ENCODE peak calls at places on chromosomes 13 and 19, in ten cellular contexts. One of them, this sample, is unnamed.

GRCh38 chr19:1668339-1669123 is 16.1 kb upstream of the TCF3 start:
- DNase-seq in COR-L47: no peak
- DNase-seq in activated CD4-positive, alpha-beta T cell treated with anti-CD3 and anti-CD28 coated beads for 36 hours: peak
- DNase-seq in upper lobe of right lung: no peak
- DNase-seq in activated gamma-delta T cell treated with Interleukin-2 at 50 U/mL for 16 hours: no peak
- DNase-seq in CD4-positive, alpha-beta memory T cell: no peak
- DNase-seq in ELR: peak
- DNase-seq in T-helper 1 cell: no peak
- DNase-seq in cardiac muscle cell: peak
- DNase-seq in ureter: no peak
- DNase-seq in this sample: peak

GRCh38 chr19:49638360-49638759 is 1.6 kb downstream of the RRAS start:
- DNase-seq in COR-L47: no peak
- DNase-seq in activated CD4-positive, alpha-beta T cell treated with anti-CD3 and anti-CD28 coated beads for 36 hours: no peak
- DNase-seq in upper lobe of right lung: no peak
- DNase-seq in activated gamma-delta T cell treated with Interleukin-2 at 50 U/mL for 16 hours: no peak
- DNase-seq in CD4-positive, alpha-beta memory T cell: no peak
- DNase-seq in ELR: peak
- DNase-seq in T-helper 1 cell: no peak
- DNase-seq in cardiac muscle cell: peak
- DNase-seq in ureter: no peak
- DNase-seq in this sample: no peak

GRCh38 chr13:85659493-85659892 is 139.7 kb downstream of the SLITRK6 start:
- DNase-seq in COR-L47: no peak
- DNase-seq in activated CD4-positive, alpha-beta T cell treated with anti-CD3 and anti-CD28 coated beads for 36 hours: no peak
- DNase-seq in upper lobe of right lung: no peak
- DNase-seq in activated gamma-delta T cell treated with Interleukin-2 at 50 U/mL for 16 hours: no peak
- DNase-seq in CD4-positive, alpha-beta memory T cell: no peak
- DNase-seq in ELR: peak
- DNase-seq in T-helper 1 cell: no peak
- DNase-seq in cardiac muscle cell: peak
- DNase-seq in ureter: no peak
- DNase-seq in this sample: no peak

GRCh38 chr19:43651758-43652545 is 12.3 kb upstream of the CADM4 start:
- DNase-seq in COR-L47: peak
- DNase-seq in activated CD4-positive, alpha-beta T cell treated with anti-CD3 and anti-CD28 coated beads for 36 hours: peak
- DNase-seq in upper lobe of right lung: no peak
- DNase-seq in activated gamma-delta T cell treated with Interleukin-2 at 50 U/mL for 16 hours: peak
- DNase-seq in CD4-positive, alpha-beta memory T cell: no peak
- DNase-seq in ELR: peak
- DNase-seq in T-helper 1 cell: peak
- DNase-seq in cardiac muscle cell: peak
- DNase-seq in ureter: peak
- DNase-seq in this sample: peak

GRCh38 chr13:31944262-31945160 is 87.1 kb upstream of the FRY start:
- DNase-seq in COR-L47: no peak
- DNase-seq in activated CD4-positive, alpha-beta T cell treated with anti-CD3 and anti-CD28 coated beads for 36 hours: no peak
- DNase-seq in upper lobe of right lung: no peak
- DNase-seq in activated gamma-delta T cell treated with Interleukin-2 at 50 U/mL for 16 hours: no peak
- DNase-seq in CD4-positive, alpha-beta memory T cell: no peak
- DNase-seq in ELR: no peak
- DNase-seq in T-helper 1 cell: no peak
- DNase-seq in cardiac muscle cell: no peak
- DNase-seq in ureter: no peak
- DNase-seq in this sample: no peak

GRCh38 chr19:46069841-46070341 is 29.1 kb upstream of the IGFL4 start:
- DNase-seq in COR-L47: no peak
- DNase-seq in activated CD4-positive, alpha-beta T cell treated with anti-CD3 and anti-CD28 coated beads for 36 hours: no peak
- DNase-seq in upper lobe of right lung: no peak
- DNase-seq in activated gamma-delta T cell treated with Interleukin-2 at 50 U/mL for 16 hours: no peak
- DNase-seq in CD4-positive, alpha-beta memory T cell: no peak
- DNase-seq in ELR: peak
- DNase-seq in T-helper 1 cell: no peak
- DNase-seq in cardiac muscle cell: peak
- DNase-seq in ureter: no peak
- DNase-seq in this sample: no peak

GRCh38 chr19:19553670-19554069 is 15.6 kb downstream of the CILP2 start:
- DNase-seq in COR-L47: no peak
- DNase-seq in activated CD4-positive, alpha-beta T cell treated with anti-CD3 and anti-CD28 coated beads for 36 hours: no peak
- DNase-seq in upper lobe of right lung: no peak
- DNase-seq in activated gamma-delta T cell treated with Interleukin-2 at 50 U/mL for 16 hours: no peak
- DNase-seq in CD4-positive, alpha-beta memory T cell: no peak
- DNase-seq in ELR: no peak
- DNase-seq in T-helper 1 cell: no peak
- DNase-seq in cardiac muscle cell: no peak
- DNase-seq in ureter: no peak
- DNase-seq in this sample: no peak

GRCh38 chr19:15464394-15465385 is at the start of gene RASAL3:
- DNase-seq in COR-L47: no peak
- DNase-seq in activated CD4-positive, alpha-beta T cell treated with anti-CD3 and anti-CD28 coated beads for 36 hours: peak
- DNase-seq in upper lobe of right lung: no peak
- DNase-seq in activated gamma-delta T cell treated with Interleukin-2 at 50 U/mL for 16 hours: peak
- DNase-seq in CD4-positive, alpha-beta memory T cell: peak
- DNase-seq in ELR: no peak
- DNase-seq in T-helper 1 cell: peak
- DNase-seq in cardiac muscle cell: peak
- DNase-seq in ureter: no peak
- DNase-seq in this sample: no peak

GRCh38 chr13:113951246-113951999 is 22.5 kb downstream of the C13orf46 start:
- DNase-seq in COR-L47: peak
- DNase-seq in activated CD4-positive, alpha-beta T cell treated with anti-CD3 and anti-CD28 coated beads for 36 hours: peak
- DNase-seq in upper lobe of right lung: peak
- DNase-seq in activated gamma-delta T cell treated with Interleukin-2 at 50 U/mL for 16 hours: peak
- DNase-seq in CD4-positive, alpha-beta memory T cell: peak
- DNase-seq in ELR: peak
- DNase-seq in T-helper 1 cell: peak
- DNase-seq in cardiac muscle cell: peak
- DNase-seq in ureter: peak
- DNase-seq in this sample: peak

GRCh38 chr13:87128006-87128405 is 543.2 kb upstream of the SLITRK5 start:
- DNase-seq in COR-L47: peak
- DNase-seq in activated CD4-positive, alpha-beta T cell treated with anti-CD3 and anti-CD28 coated beads for 36 hours: no peak
- DNase-seq in upper lobe of right lung: no peak
- DNase-seq in activated gamma-delta T cell treated with Interleukin-2 at 50 U/mL for 16 hours: no peak
- DNase-seq in CD4-positive, alpha-beta memory T cell: no peak
- DNase-seq in ELR: no peak
- DNase-seq in T-helper 1 cell: no peak
- DNase-seq in cardiac muscle cell: peak
- DNase-seq in ureter: no peak
- DNase-seq in this sample: no peak

GRCh38 chr13:82002693-82003092 is 1661.8 kb upstream of the SPRY2 start:
- DNase-seq in COR-L47: no peak
- DNase-seq in activated CD4-positive, alpha-beta T cell treated with anti-CD3 and anti-CD28 coated beads for 36 hours: no peak
- DNase-seq in upper lobe of right lung: no peak
- DNase-seq in activated gamma-delta T cell treated with Interleukin-2 at 50 U/mL for 16 hours: no peak
- DNase-seq in CD4-positive, alpha-beta memory T cell: no peak
- DNase-seq in ELR: no peak
- DNase-seq in T-helper 1 cell: no peak
- DNase-seq in cardiac muscle cell: no peak
- DNase-seq in ureter: no peak
- DNase-seq in this sample: no peak

GRCh38 chr19:58479303-58479702 is 3.2 kb downstream of the ZNF446 start:
- DNase-seq in COR-L47: no peak
- DNase-seq in activated CD4-positive, alpha-beta T cell treated with anti-CD3 and anti-CD28 coated beads for 36 hours: no peak
- DNase-seq in upper lobe of right lung: no peak
- DNase-seq in activated gamma-delta T cell treated with Interleukin-2 at 50 U/mL for 16 hours: no peak
- DNase-seq in CD4-positive, alpha-beta memory T cell: no peak
- DNase-seq in ELR: no peak
- DNase-seq in T-helper 1 cell: no peak
- DNase-seq in cardiac muscle cell: no peak
- DNase-seq in ureter: no peak
- DNase-seq in this sample: no peak

GRCh38 chr19:42038675-42039074 is 31.3 kb downstream of the GRIK5 start:
- DNase-seq in COR-L47: no peak
- DNase-seq in activated CD4-positive, alpha-beta T cell treated with anti-CD3 and anti-CD28 coated beads for 36 hours: no peak
- DNase-seq in upper lobe of right lung: no peak
- DNase-seq in activated gamma-delta T cell treated with Interleukin-2 at 50 U/mL for 16 hours: no peak
- DNase-seq in CD4-positive, alpha-beta memory T cell: no peak
- DNase-seq in ELR: no peak
- DNase-seq in T-helper 1 cell: no peak
- DNase-seq in cardiac muscle cell: no peak
- DNase-seq in ureter: no peak
- DNase-seq in this sample: no peak

GRCh38 chr13:47964863-47965262 is 36.2 kb downstream of the SUCLA2 start:
- DNase-seq in COR-L47: no peak
- DNase-seq in activated CD4-positive, alpha-beta T cell treated with anti-CD3 and anti-CD28 coated beads for 36 hours: no peak
- DNase-seq in upper lobe of right lung: no peak
- DNase-seq in activated gamma-delta T cell treated with Interleukin-2 at 50 U/mL for 16 hours: no peak
- DNase-seq in CD4-positive, alpha-beta memory T cell: no peak
- DNase-seq in ELR: no peak
- DNase-seq in T-helper 1 cell: no peak
- DNase-seq in cardiac muscle cell: no peak
- DNase-seq in ureter: no peak
- DNase-seq in this sample: no peak

GRCh38 chr19:12913871-12914690 is 5.0 kb downstream of the SYCE2 start:
- DNase-seq in COR-L47: no peak
- DNase-seq in activated CD4-positive, alpha-beta T cell treated with anti-CD3 and anti-CD28 coated beads for 36 hours: peak
- DNase-seq in upper lobe of right lung: no peak
- DNase-seq in activated gamma-delta T cell treated with Interleukin-2 at 50 U/mL for 16 hours: peak
- DNase-seq in CD4-positive, alpha-beta memory T cell: peak
- DNase-seq in ELR: no peak
- DNase-seq in T-helper 1 cell: peak
- DNase-seq in cardiac muscle cell: peak
- DNase-seq in ureter: no peak
- DNase-seq in this sample: no peak

GRCh38 chr19:15197275-15198005 is 3.4 kb downstream of the NOTCH3 start:
- DNase-seq in COR-L47: no peak
- DNase-seq in activated CD4-positive, alpha-beta T cell treated with anti-CD3 and anti-CD28 coated beads for 36 hours: no peak
- DNase-seq in upper lobe of right lung: no peak
- DNase-seq in activated gamma-delta T cell treated with Interleukin-2 at 50 U/mL for 16 hours: no peak
- DNase-seq in CD4-positive, alpha-beta memory T cell: no peak
- DNase-seq in ELR: peak
- DNase-seq in T-helper 1 cell: no peak
- DNase-seq in cardiac muscle cell: peak
- DNase-seq in ureter: no peak
- DNase-seq in this sample: no peak

GRCh38 chr19:12838182-12838890 is at the start of gene MAST1:
- DNase-seq in COR-L47: peak
- DNase-seq in activated CD4-positive, alpha-beta T cell treated with anti-CD3 and anti-CD28 coated beads for 36 hours: peak
- DNase-seq in upper lobe of right lung: peak
- DNase-seq in activated gamma-delta T cell treated with Interleukin-2 at 50 U/mL for 16 hours: no peak
- DNase-seq in CD4-positive, alpha-beta memory T cell: peak
- DNase-seq in ELR: peak
- DNase-seq in T-helper 1 cell: peak
- DNase-seq in cardiac muscle cell: peak
- DNase-seq in ureter: no peak
- DNase-seq in this sample: no peak

GRCh38 chr13:109859898-109860297 is 73.5 kb upstream of the IRS2 start:
- DNase-seq in COR-L47: no peak
- DNase-seq in activated CD4-positive, alpha-beta T cell treated with anti-CD3 and anti-CD28 coated beads for 36 hours: no peak
- DNase-seq in upper lobe of right lung: no peak
- DNase-seq in activated gamma-delta T cell treated with Interleukin-2 at 50 U/mL for 16 hours: no peak
- DNase-seq in CD4-positive, alpha-beta memory T cell: no peak
- DNase-seq in ELR: no peak
- DNase-seq in T-helper 1 cell: no peak
- DNase-seq in cardiac muscle cell: no peak
- DNase-seq in ureter: peak
- DNase-seq in this sample: no peak

GRCh38 chr13:50509167-50509566 is 334.3 kb downstream of the DLEU7 start:
- DNase-seq in COR-L47: no peak
- DNase-seq in activated CD4-positive, alpha-beta T cell treated with anti-CD3 and anti-CD28 coated beads for 36 hours: no peak
- DNase-seq in upper lobe of right lung: no peak
- DNase-seq in activated gamma-delta T cell treated with Interleukin-2 at 50 U/mL for 16 hours: no peak
- DNase-seq in CD4-positive, alpha-beta memory T cell: no peak
- DNase-seq in ELR: no peak
- DNase-seq in T-helper 1 cell: no peak
- DNase-seq in cardiac muscle cell: no peak
- DNase-seq in ureter: no peak
- DNase-seq in this sample: no peak

GRCh38 chr13:50340566-50341287 is 325.5 kb downstream of the KCNRG start:
- DNase-seq in COR-L47: no peak
- DNase-seq in activated CD4-positive, alpha-beta T cell treated with anti-CD3 and anti-CD28 coated beads for 36 hours: no peak
- DNase-seq in upper lobe of right lung: no peak
- DNase-seq in activated gamma-delta T cell treated with Interleukin-2 at 50 U/mL for 16 hours: no peak
- DNase-seq in CD4-positive, alpha-beta memory T cell: no peak
- DNase-seq in ELR: no peak
- DNase-seq in T-helper 1 cell: no peak
- DNase-seq in cardiac muscle cell: no peak
- DNase-seq in ureter: no peak
- DNase-seq in this sample: no peak

GRCh38 chr13:39776439-39776838 is 121.0 kb downstream of the COG6 start:
- DNase-seq in COR-L47: no peak
- DNase-seq in activated CD4-positive, alpha-beta T cell treated with anti-CD3 and anti-CD28 coated beads for 36 hours: no peak
- DNase-seq in upper lobe of right lung: no peak
- DNase-seq in activated gamma-delta T cell treated with Interleukin-2 at 50 U/mL for 16 hours: no peak
- DNase-seq in CD4-positive, alpha-beta memory T cell: no peak
- DNase-seq in ELR: peak
- DNase-seq in T-helper 1 cell: no peak
- DNase-seq in cardiac muscle cell: peak
- DNase-seq in ureter: no peak
- DNase-seq in this sample: no peak

GRCh38 chr19:17210296-17210695 is 4.9 kb upstream of the USE1 start:
- DNase-seq in COR-L47: no peak
- DNase-seq in activated CD4-positive, alpha-beta T cell treated with anti-CD3 and anti-CD28 coated beads for 36 hours: no peak
- DNase-seq in upper lobe of right lung: no peak
- DNase-seq in activated gamma-delta T cell treated with Interleukin-2 at 50 U/mL for 16 hours: no peak
- DNase-seq in CD4-positive, alpha-beta memory T cell: no peak
- DNase-seq in ELR: peak
- DNase-seq in T-helper 1 cell: no peak
- DNase-seq in cardiac muscle cell: no peak
- DNase-seq in ureter: no peak
- DNase-seq in this sample: no peak

GRCh38 chr13:28046981-28047380 is 53.4 kb downstream of the FLT3 start:
- DNase-seq in COR-L47: no peak
- DNase-seq in activated CD4-positive, alpha-beta T cell treated with anti-CD3 and anti-CD28 coated beads for 36 hours: no peak
- DNase-seq in upper lobe of right lung: no peak
- DNase-seq in activated gamma-delta T cell treated with Interleukin-2 at 50 U/mL for 16 hours: no peak
- DNase-seq in CD4-positive, alpha-beta memory T cell: no peak
- DNase-seq in ELR: peak
- DNase-seq in T-helper 1 cell: no peak
- DNase-seq in cardiac muscle cell: no peak
- DNase-seq in ureter: no peak
- DNase-seq in this sample: no peak

GRCh38 chr19:58573658-58574164 is 576 bp upstream of the MZF1 start:
- DNase-seq in COR-L47: no peak
- DNase-seq in activated CD4-positive, alpha-beta T cell treated with anti-CD3 and anti-CD28 coated beads for 36 hours: no peak
- DNase-seq in upper lobe of right lung: no peak
- DNase-seq in activated gamma-delta T cell treated with Interleukin-2 at 50 U/mL for 16 hours: no peak
- DNase-seq in CD4-positive, alpha-beta memory T cell: no peak
- DNase-seq in ELR: no peak
- DNase-seq in T-helper 1 cell: no peak
- DNase-seq in cardiac muscle cell: no peak
- DNase-seq in ureter: no peak
- DNase-seq in this sample: no peak

GRCh38 chr13:105446197-105446596 is 1089.3 kb downstream of the EFNB2 start:
- DNase-seq in COR-L47: no peak
- DNase-seq in activated CD4-positive, alpha-beta T cell treated with anti-CD3 and anti-CD28 coated beads for 36 hours: no peak
- DNase-seq in upper lobe of right lung: no peak
- DNase-seq in activated gamma-delta T cell treated with Interleukin-2 at 50 U/mL for 16 hours: no peak
- DNase-seq in CD4-positive, alpha-beta memory T cell: no peak
- DNase-seq in ELR: no peak
- DNase-seq in T-helper 1 cell: no peak
- DNase-seq in cardiac muscle cell: no peak
- DNase-seq in ureter: no peak
- DNase-seq in this sample: no peak

GRCh38 chr19:41233748-41234240 is 14.8 kb downstream of the AXL start:
- DNase-seq in COR-L47: no peak
- DNase-seq in activated CD4-positive, alpha-beta T cell treated with anti-CD3 and anti-CD28 coated beads for 36 hours: no peak
- DNase-seq in upper lobe of right lung: peak
- DNase-seq in activated gamma-delta T cell treated with Interleukin-2 at 50 U/mL for 16 hours: no peak
- DNase-seq in CD4-positive, alpha-beta memory T cell: no peak
- DNase-seq in ELR: no peak
- DNase-seq in T-helper 1 cell: no peak
- DNase-seq in cardiac muscle cell: no peak
- DNase-seq in ureter: no peak
- DNase-seq in this sample: no peak

GRCh38 chr13:20461481-20461859 is 64.2 kb downstream of the CRYL1 start:
- DNase-seq in COR-L47: no peak
- DNase-seq in activated CD4-positive, alpha-beta T cell treated with anti-CD3 and anti-CD28 coated beads for 36 hours: peak
- DNase-seq in upper lobe of right lung: no peak
- DNase-seq in activated gamma-delta T cell treated with Interleukin-2 at 50 U/mL for 16 hours: no peak
- DNase-seq in CD4-positive, alpha-beta memory T cell: no peak
- DNase-seq in ELR: peak
- DNase-seq in T-helper 1 cell: no peak
- DNase-seq in cardiac muscle cell: peak
- DNase-seq in ureter: no peak
- DNase-seq in this sample: no peak

GRCh38 chr13:19822673-19823072 is 39.9 kb upstream of the PSPC1 start:
- DNase-seq in COR-L47: no peak
- DNase-seq in activated CD4-positive, alpha-beta T cell treated with anti-CD3 and anti-CD28 coated beads for 36 hours: no peak
- DNase-seq in upper lobe of right lung: no peak
- DNase-seq in activated gamma-delta T cell treated with Interleukin-2 at 50 U/mL for 16 hours: no peak
- DNase-seq in CD4-positive, alpha-beta memory T cell: no peak
- DNase-seq in ELR: no peak
- DNase-seq in T-helper 1 cell: no peak
- DNase-seq in cardiac muscle cell: no peak
- DNase-seq in ureter: no peak
- DNase-seq in this sample: no peak